ENCODE peak calls at places on chromosomes 16 and 17, in four cellular contexts. H is activated CD4-positive, CD25-positive, alpha-beta regulatory T cell; W is brain microvascular endothelial cell; F is HEK293T. Y is an unnamed sample.

GRCh38 chr16:82093901-82094300 is 58.8 kb downstream of the HSD17B2 start:
- DNase-seq in F (no peak), W (no peak), H (no peak), Y (no peak)

GRCh38 chr17:34711646-34712045 is 132.3 kb downstream of the TMEM132E start:
- DNase-seq in F (no peak), W (no peak), H (no peak), Y (no peak)

GRCh38 chr16:77353587-77354263 is 81.1 kb downstream of the ADAMTS18 start:
- DNase-seq in W (no peak), H (no peak), F (no peak), Y (no peak)

GRCh38 chr16:69763557-69763942 is 1.4 kb downstream of the WWP2 start:
- DNase-seq in H (no peak), F (no peak), W (no peak), Y (no peak)

GRCh38 chr17:19630651-19631050 is 17.9 kb upstream of the ALDH3A2 start:
- DNase-seq in F (no peak), W (peak; percentile 4), H (no peak), Y (no peak)

GRCh38 chr16:85091522-85091910 is 20.8 kb downstream of the CIBAR2 start:
- DNase-seq in F (no peak), W (no peak), H (no peak), Y (no peak)

GRCh38 chr16:30786936-30787612 is at the start of gene ZNF629:
- DNase-seq in H (no peak), W (peak; percentile 45), F (peak; percentile 86), Y (no peak)

GRCh38 chr17:82333279-82334171 is at the start of gene SECTM1:
- DNase-seq in W (no peak), F (no peak), H (no peak), Y (no peak)

GRCh38 chr16:68707341-68708152 is 29.5 kb upstream of the CDH1 start:
- DNase-seq in F (no peak), H (no peak), W (peak; percentile 27), Y (no peak)

GRCh38 chr17:82496529-82497434 is 22.8 kb upstream of the FOXK2 start:
- DNase-seq in H (peak; percentile 83), F (peak; percentile 94), W (peak; percentile 87), Y (peak; percentile 92)

GRCh38 chr16:74832228-74832627 is 57.6 kb upstream of the FA2H start:
- DNase-seq in H (no peak), W (no peak), F (no peak), Y (no peak)

Y was measured in caudate nucleus.